ENCODE peak calls at places on chromosomes 12 and 14, in four cellular contexts. One of them, this sample, is unnamed.

GRCh38 chr12:31582155-31582554 is 8.8 kb downstream of the DENND5B start:
- DNase-seq in heart right ventricle: no peak
- DNase-seq in naive thymus-derived CD4-positive, alpha-beta T cell: no peak
- DNase-seq in psoas muscle: no peak
- DNase-seq in this sample: no peak

GRCh38 chr14:65849096-65849495 is 436.6 kb downstream of the FUT8 start:
- DNase-seq in heart right ventricle: no peak
- DNase-seq in naive thymus-derived CD4-positive, alpha-beta T cell: no peak
- DNase-seq in psoas muscle: no peak
- DNase-seq in this sample: no peak

GRCh38 chr12:27689558-27690180 is 6.6 kb upstream of the REP15 start:
- DNase-seq in naive thymus-derived CD4-positive, alpha-beta T cell: no peak
- DNase-seq in psoas muscle: no peak
- DNase-seq in heart right ventricle: no peak
- DNase-seq in this sample: no peak

GRCh38 chr14:71454513-71455332 is 477.5 kb upstream of the RGS6 start:
- DNase-seq in heart right ventricle: no peak
- DNase-seq in psoas muscle: no peak
- DNase-seq in naive thymus-derived CD4-positive, alpha-beta T cell: no peak
- DNase-seq in this sample: no peak

GRCh38 chr14:99908653-99909250 is 115.5 kb downstream of the EML1 start:
- DNase-seq in psoas muscle: no peak
- DNase-seq in heart right ventricle: no peak
- DNase-seq in naive thymus-derived CD4-positive, alpha-beta T cell: no peak
- DNase-seq in this sample: no peak

GRCh38 chr14:75084513-75084912 is 15.1 kb downstream of the ZC2HC1C start:
- DNase-seq in naive thymus-derived CD4-positive, alpha-beta T cell: no peak
- DNase-seq in heart right ventricle: no peak
- DNase-seq in psoas muscle: no peak
- DNase-seq in this sample: no peak

GRCh38 chr14:102079700-102079979 is 7.2 kb downstream of the HSP90AA1 start:
- DNase-seq in psoas muscle: no peak
- DNase-seq in heart right ventricle: no peak
- DNase-seq in naive thymus-derived CD4-positive, alpha-beta T cell: no peak
- DNase-seq in this sample: no peak

GRCh38 chr12:31813305-31813704 is 84.5 kb upstream of the AMN1 start:
- DNase-seq in psoas muscle: no peak
- DNase-seq in heart right ventricle: no peak
- DNase-seq in naive thymus-derived CD4-positive, alpha-beta T cell: no peak
- DNase-seq in this sample: no peak

GRCh38 chr14:33682746-33683145 is 268.1 kb downstream of the EGLN3 start:
- DNase-seq in naive thymus-derived CD4-positive, alpha-beta T cell: no peak
- DNase-seq in heart right ventricle: peak; percentile 66
- DNase-seq in psoas muscle: peak; percentile 50
- DNase-seq in this sample: no peak

GRCh38 chr14:99718031-99718810 is 34.1 kb downstream of the CYP46A1 start:
- DNase-seq in naive thymus-derived CD4-positive, alpha-beta T cell: no peak
- DNase-seq in psoas muscle: no peak
- DNase-seq in heart right ventricle: no peak
- DNase-seq in this sample: no peak

GRCh38 chr14:87615822-87616679 is 376.9 kb downstream of the GALC start:
- DNase-seq in heart right ventricle: peak; percentile 44
- DNase-seq in naive thymus-derived CD4-positive, alpha-beta T cell: peak; percentile 11
- DNase-seq in psoas muscle: peak; percentile 21
- DNase-seq in this sample: no peak

GRCh38 chr12:12540261-12541013 is 22.2 kb downstream of the DUSP16 start:
- DNase-seq in naive thymus-derived CD4-positive, alpha-beta T cell: no peak
- DNase-seq in heart right ventricle: no peak
- DNase-seq in psoas muscle: no peak
- DNase-seq in this sample: no peak

GRCh38 chr14:77598366-77599050 is 17.9 kb downstream of the SPTLC2 start:
- DNase-seq in naive thymus-derived CD4-positive, alpha-beta T cell: peak; percentile 44
- DNase-seq in psoas muscle: no peak
- DNase-seq in heart right ventricle: no peak
- DNase-seq in this sample: peak; percentile 56

GRCh38 chr14:50319293-50319692 is 7.2 kb downstream of the DMAC2L start:
- DNase-seq in psoas muscle: no peak
- DNase-seq in heart right ventricle: no peak
- DNase-seq in naive thymus-derived CD4-positive, alpha-beta T cell: no peak
- DNase-seq in this sample: no peak

GRCh38 chr12:59649203-59649602 is 53.4 kb downstream of the SLC16A7 start:
- DNase-seq in naive thymus-derived CD4-positive, alpha-beta T cell: no peak
- DNase-seq in psoas muscle: no peak
- DNase-seq in heart right ventricle: no peak
- DNase-seq in this sample: no peak

GRCh38 chr12:14366211-14366762 is 805 bp downstream of the ATF7IP start:
- DNase-seq in naive thymus-derived CD4-positive, alpha-beta T cell: no peak
- DNase-seq in heart right ventricle: no peak
- DNase-seq in psoas muscle: no peak
- DNase-seq in this sample: no peak

GRCh38 chr14:93903342-93904184 is 23.6 kb upstream of the FAM181A start:
- DNase-seq in psoas muscle: no peak
- DNase-seq in heart right ventricle: no peak
- DNase-seq in naive thymus-derived CD4-positive, alpha-beta T cell: no peak
- DNase-seq in this sample: no peak

GRCh38 chr12:55642275-55643068 is 5.8 kb downstream of the OR10P1 start:
- DNase-seq in naive thymus-derived CD4-positive, alpha-beta T cell: no peak
- DNase-seq in heart right ventricle: no peak
- DNase-seq in psoas muscle: no peak
- DNase-seq in this sample: no peak

GRCh38 chr12:86712425-86712843 is 456.2 kb upstream of the MGAT4C start:
- DNase-seq in naive thymus-derived CD4-positive, alpha-beta T cell: no peak
- DNase-seq in heart right ventricle: no peak
- DNase-seq in psoas muscle: no peak
- DNase-seq in this sample: no peak

GRCh38 chr12:122021822-122022392 is at the start of gene BCL7A:
- DNase-seq in psoas muscle: peak; percentile 71
- DNase-seq in heart right ventricle: peak; percentile 64
- DNase-seq in naive thymus-derived CD4-positive, alpha-beta T cell: peak; percentile 65
- DNase-seq in this sample: peak; percentile 57

GRCh38 chr12:60257063-60257462 is 661.2 kb downstream of the SLC16A7 start:
- DNase-seq in naive thymus-derived CD4-positive, alpha-beta T cell: no peak
- DNase-seq in psoas muscle: no peak
- DNase-seq in heart right ventricle: no peak
- DNase-seq in this sample: no peak

GRCh38 chr14:73125746-73126145 is 10.6 kb upstream of the PSEN1 start:
- DNase-seq in psoas muscle: no peak
- DNase-seq in heart right ventricle: no peak
- DNase-seq in naive thymus-derived CD4-positive, alpha-beta T cell: no peak
- DNase-seq in this sample: no peak

GRCh38 chr14:59377991-59378720 is 87.0 kb downstream of the GPR135 start:
- DNase-seq in heart right ventricle: peak; percentile 20
- DNase-seq in naive thymus-derived CD4-positive, alpha-beta T cell: no peak
- DNase-seq in psoas muscle: no peak
- DNase-seq in this sample: no peak

GRCh38 chr14:98580131-98580678 is 691.8 kb downstream of the BCL11B start:
- DNase-seq in naive thymus-derived CD4-positive, alpha-beta T cell: peak; percentile 32
- DNase-seq in psoas muscle: no peak
- DNase-seq in heart right ventricle: no peak
- DNase-seq in this sample: peak; percentile 3

GRCh38 chr12:105396983-105397382 is 66.5 kb downstream of the C12orf75 start:
- DNase-seq in heart right ventricle: no peak
- DNase-seq in naive thymus-derived CD4-positive, alpha-beta T cell: no peak
- DNase-seq in psoas muscle: no peak
- DNase-seq in this sample: no peak

GRCh38 chr14:24171422-24172260 is at the start of gene REC8:
- DNase-seq in naive thymus-derived CD4-positive, alpha-beta T cell: peak; percentile 79
- DNase-seq in heart right ventricle: peak; percentile 74
- DNase-seq in psoas muscle: peak; percentile 57
- DNase-seq in this sample: peak; percentile 67
- H3K27ac ChIP-seq in naive thymus-derived CD4-positive, alpha-beta T cell: peak within 1 kb of the TSS; percentile 40
- H3K27ac ChIP-seq in heart right ventricle: no peak within 1 kb of the TSS
- H3K27ac ChIP-seq in psoas muscle: no peak within 1 kb of the TSS
- H3K27ac ChIP-seq in this sample: no peak within 1 kb of the TSS

GRCh38 chr12:29316772-29317171 is 64.2 kb downstream of the ERGIC2 start:
- DNase-seq in naive thymus-derived CD4-positive, alpha-beta T cell: no peak
- DNase-seq in heart right ventricle: peak; percentile 39
- DNase-seq in psoas muscle: peak; percentile 22
- DNase-seq in this sample: no peak
- H3K27ac ChIP-seq in naive thymus-derived CD4-positive, alpha-beta T cell: no peak overlapping the region
- H3K27ac ChIP-seq in heart right ventricle: peak overlapping the region; percentile 71
- H3K27ac ChIP-seq in psoas muscle: no peak overlapping the region
- H3K27ac ChIP-seq in this sample: no peak overlapping the region

GRCh38 chr12:79877246-79877645 is 57.7 kb downstream of the PPP1R12A start:
- DNase-seq in heart right ventricle: no peak
- DNase-seq in psoas muscle: no peak
- DNase-seq in naive thymus-derived CD4-positive, alpha-beta T cell: no peak
- DNase-seq in this sample: no peak

GRCh38 chr12:79883216-79883615 is 51.7 kb downstream of the PPP1R12A start:
- DNase-seq in heart right ventricle: no peak
- DNase-seq in naive thymus-derived CD4-positive, alpha-beta T cell: no peak
- DNase-seq in psoas muscle: no peak
- DNase-seq in this sample: no peak

GRCh38 chr12:79884401-79885006 is 50.4 kb downstream of the PPP1R12A start:
- DNase-seq in naive thymus-derived CD4-positive, alpha-beta T cell: no peak
- DNase-seq in psoas muscle: no peak
- DNase-seq in heart right ventricle: no peak
- DNase-seq in this sample: no peak

GRCh38 chr12:79885956-79886490 is 48.9 kb downstream of the PPP1R12A start:
- DNase-seq in psoas muscle: no peak
- DNase-seq in naive thymus-derived CD4-positive, alpha-beta T cell: no peak
- DNase-seq in heart right ventricle: no peak
- DNase-seq in this sample: no peak

GRCh38 chr12:79881351-79881750 is 53.5 kb downstream of the PPP1R12A start:
- DNase-seq in psoas muscle: no peak
- DNase-seq in heart right ventricle: no peak
- DNase-seq in naive thymus-derived CD4-positive, alpha-beta T cell: no peak
- DNase-seq in this sample: no peak
- H3K27ac ChIP-seq in psoas muscle: no peak overlapping the region
- H3K27ac ChIP-seq in heart right ventricle: no peak overlapping the region
- H3K27ac ChIP-seq in naive thymus-derived CD4-positive, alpha-beta T cell: no peak overlapping the region
- H3K27ac ChIP-seq in this sample: no peak overlapping the region

GRCh38 chr12:56840922-56841321 is 77.8 kb downstream of the HSD17B6 start:
- DNase-seq in naive thymus-derived CD4-positive, alpha-beta T cell: no peak
- DNase-seq in heart right ventricle: no peak
- DNase-seq in psoas muscle: no peak
- DNase-seq in this sample: no peak

GRCh38 chr12:56836800-56837663 is 73.9 kb downstream of the HSD17B6 start:
- DNase-seq in psoas muscle: no peak
- DNase-seq in heart right ventricle: no peak
- DNase-seq in naive thymus-derived CD4-positive, alpha-beta T cell: peak; percentile 44
- DNase-seq in this sample: no peak

GRCh38 chr12:56838602-56839488 is 75.7 kb downstream of the HSD17B6 start:
- DNase-seq in psoas muscle: no peak
- DNase-seq in heart right ventricle: no peak
- DNase-seq in naive thymus-derived CD4-positive, alpha-beta T cell: no peak
- DNase-seq in this sample: no peak

GRCh38 chr12:56836317-56836716 is 73.2 kb downstream of the HSD17B6 start:
- DNase-seq in naive thymus-derived CD4-positive, alpha-beta T cell: no peak
- DNase-seq in psoas muscle: peak; percentile 17
- DNase-seq in heart right ventricle: peak; percentile 11
- DNase-seq in this sample: no peak

GRCh38 chr12:56839489-56840442 is 76.6 kb downstream of the HSD17B6 start:
- DNase-seq in heart right ventricle: peak; percentile 38
- DNase-seq in psoas muscle: peak; percentile 27
- DNase-seq in naive thymus-derived CD4-positive, alpha-beta T cell: peak; percentile 35
- DNase-seq in this sample: no peak
- H3K27ac ChIP-seq in heart right ventricle: peak overlapping the region; percentile 54
- H3K27ac ChIP-seq in psoas muscle: no peak overlapping the region
- H3K27ac ChIP-seq in naive thymus-derived CD4-positive, alpha-beta T cell: no peak overlapping the region
- H3K27ac ChIP-seq in this sample: no peak overlapping the region

GRCh38 chr12:64675795-64676194 is 65.5 kb downstream of the RASSF3 start:
- DNase-seq in naive thymus-derived CD4-positive, alpha-beta T cell: peak; percentile 40
- DNase-seq in psoas muscle: no peak
- DNase-seq in heart right ventricle: peak; percentile 63
- DNase-seq in this sample: no peak

GRCh38 chr12:64671682-64672081 is 61.4 kb downstream of the RASSF3 start:
- DNase-seq in psoas muscle: no peak
- DNase-seq in heart right ventricle: no peak
- DNase-seq in naive thymus-derived CD4-positive, alpha-beta T cell: no peak
- DNase-seq in this sample: no peak

GRCh38 chr12:64672925-64673409 is 62.7 kb downstream of the RASSF3 start:
- DNase-seq in heart right ventricle: peak; percentile 71
- DNase-seq in psoas muscle: peak; percentile 23
- DNase-seq in naive thymus-derived CD4-positive, alpha-beta T cell: peak; percentile 49
- DNase-seq in this sample: peak; percentile 49

GRCh38 chr12:64674367-64674922 is 64.2 kb downstream of the RASSF3 start:
- DNase-seq in heart right ventricle: no peak
- DNase-seq in psoas muscle: no peak
- DNase-seq in naive thymus-derived CD4-positive, alpha-beta T cell: peak; percentile 93
- DNase-seq in this sample: peak; percentile 44

GRCh38 chr12:64673490-64674169 is 63.3 kb downstream of the RASSF3 start:
- DNase-seq in psoas muscle: no peak
- DNase-seq in heart right ventricle: no peak
- DNase-seq in naive thymus-derived CD4-positive, alpha-beta T cell: no peak
- DNase-seq in this sample: no peak
- H3K27ac ChIP-seq in psoas muscle: peak overlapping the region; percentile 17
- H3K27ac ChIP-seq in heart right ventricle: peak overlapping the region; percentile 84
- H3K27ac ChIP-seq in naive thymus-derived CD4-positive, alpha-beta T cell: peak overlapping the region; percentile 76
- H3K27ac ChIP-seq in this sample: peak overlapping the region; percentile 57